ENCODE peak calls at places on chromosome 6, in ten cellular contexts. One of them, this sample, is unnamed. For H3K4me1, the result is how much of the 10 kb centered on the place peaks cover.

GRCh38 chr6:106716966-106717365 is 87.6 kb downstream of the QRSL1 start:
- DNase-seq in breast epithelium: no peak
- DNase-seq in H1: no peak
- DNase-seq in GM23338: no peak
- DNase-seq in HepG2: no peak
- DNase-seq in spleen: no peak
- DNase-seq in GM12878: no peak
- DNase-seq in transverse colon: no peak
- DNase-seq in prostate gland: no peak
- DNase-seq in K562: no peak
- DNase-seq in this sample: no peak

GRCh38 chr6:2819115-2819514 is 22.5 kb downstream of the SERPINB1 start:
- DNase-seq in K562: no peak
- DNase-seq in breast epithelium: no peak
- DNase-seq in HepG2: no peak
- DNase-seq in prostate gland: no peak
- DNase-seq in GM23338: no peak
- DNase-seq in transverse colon: no peak
- DNase-seq in spleen: no peak
- DNase-seq in H1: no peak
- DNase-seq in GM12878: no peak
- DNase-seq in this sample: no peak

GRCh38 chr6:67966830-67967229 is 668.3 kb upstream of the ADGRB3 start:
- DNase-seq in H1: no peak
- DNase-seq in GM23338: no peak
- DNase-seq in spleen: no peak
- DNase-seq in transverse colon: no peak
- DNase-seq in HepG2: no peak
- DNase-seq in K562: no peak
- DNase-seq in breast epithelium: no peak
- DNase-seq in prostate gland: no peak
- DNase-seq in GM12878: no peak
- DNase-seq in this sample: no peak

GRCh38 chr6:10951675-10952282 is 64.9 kb downstream of the SYCP2L start:
- DNase-seq in transverse colon: no peak
- DNase-seq in GM23338: peak
- DNase-seq in HepG2: peak
- DNase-seq in breast epithelium: no peak
- DNase-seq in spleen: no peak
- DNase-seq in prostate gland: no peak
- DNase-seq in H1: no peak
- DNase-seq in K562: peak
- DNase-seq in GM12878: no peak
- DNase-seq in this sample: no peak

GRCh38 chr6:163459536-163459935 is 45.0 kb downstream of the QKI start:
- DNase-seq in GM12878: no peak
- DNase-seq in GM23338: no peak
- DNase-seq in spleen: no peak
- DNase-seq in K562: no peak
- DNase-seq in HepG2: no peak
- DNase-seq in transverse colon: no peak
- DNase-seq in prostate gland: no peak
- DNase-seq in H1: no peak
- DNase-seq in breast epithelium: no peak
- DNase-seq in this sample: no peak

GRCh38 chr6:82954937-82955577 is 110.6 kb downstream of the UBE3D start:
- DNase-seq in HepG2: no peak
- DNase-seq in prostate gland: no peak
- DNase-seq in K562: no peak
- DNase-seq in H1: no peak
- DNase-seq in transverse colon: no peak
- DNase-seq in spleen: no peak
- DNase-seq in breast epithelium: no peak
- DNase-seq in GM23338: no peak
- DNase-seq in GM12878: no peak
- DNase-seq in this sample: no peak

GRCh38 chr6:137767931-137768690 is 98.9 kb upstream of the TNFAIP3 start:
- DNase-seq in H1: no peak
- DNase-seq in transverse colon: no peak
- DNase-seq in spleen: no peak
- DNase-seq in K562: peak
- DNase-seq in GM12878: peak
- DNase-seq in HepG2: no peak
- DNase-seq in GM23338: no peak
- DNase-seq in prostate gland: no peak
- DNase-seq in breast epithelium: no peak
- DNase-seq in this sample: no peak

GRCh38 chr6:155417454-155417853 is 38.2 kb downstream of the NOX3 start:
- DNase-seq in K562: no peak
- DNase-seq in spleen: no peak
- DNase-seq in HepG2: no peak
- DNase-seq in prostate gland: no peak
- DNase-seq in breast epithelium: no peak
- DNase-seq in H1: no peak
- DNase-seq in GM23338: no peak
- DNase-seq in transverse colon: no peak
- DNase-seq in GM12878: no peak
- DNase-seq in this sample: no peak

GRCh38 chr6:11202513-11203305 is 29.8 kb downstream of the NEDD9 start:
- DNase-seq in transverse colon: no peak
- DNase-seq in GM23338: peak
- DNase-seq in GM12878: no peak
- DNase-seq in HepG2: peak
- DNase-seq in prostate gland: no peak
- DNase-seq in K562: no peak
- DNase-seq in spleen: no peak
- DNase-seq in breast epithelium: no peak
- DNase-seq in H1: no peak
- DNase-seq in this sample: no peak

GRCh38 chr6:25122001-25122400 is 157.2 kb upstream of the CARMIL1 start:
- DNase-seq in prostate gland: no peak
- DNase-seq in K562: no peak
- DNase-seq in breast epithelium: no peak
- DNase-seq in transverse colon: no peak
- DNase-seq in GM23338: no peak
- DNase-seq in spleen: no peak
- DNase-seq in HepG2: no peak
- DNase-seq in GM12878: no peak
- DNase-seq in H1: no peak
- DNase-seq in this sample: no peak

GRCh38 chr6:130965657-130966056 is 97.4 kb downstream of the EPB41L2 start:
- DNase-seq in transverse colon: no peak
- DNase-seq in GM12878: no peak
- DNase-seq in breast epithelium: no peak
- DNase-seq in K562: no peak
- DNase-seq in prostate gland: no peak
- DNase-seq in spleen: no peak
- DNase-seq in H1: no peak
- DNase-seq in HepG2: no peak
- DNase-seq in GM23338: no peak
- DNase-seq in this sample: no peak

GRCh38 chr6:11009353-11009752 is 34.8 kb downstream of the ELOVL2 start:
- DNase-seq in prostate gland: no peak
- DNase-seq in breast epithelium: no peak
- DNase-seq in transverse colon: no peak
- DNase-seq in H1: no peak
- DNase-seq in GM23338: peak
- DNase-seq in HepG2: peak
- DNase-seq in spleen: no peak
- DNase-seq in GM12878: no peak
- DNase-seq in K562: no peak
- DNase-seq in this sample: no peak

GRCh38 chr6:112004397-112005341 is 49.2 kb upstream of the CCN6 start:
- DNase-seq in H1: no peak
- DNase-seq in GM23338: no peak
- DNase-seq in HepG2: no peak
- DNase-seq in K562: no peak
- DNase-seq in spleen: no peak
- DNase-seq in prostate gland: no peak
- DNase-seq in breast epithelium: no peak
- DNase-seq in GM12878: no peak
- DNase-seq in transverse colon: no peak
- DNase-seq in this sample: no peak

GRCh38 chr6:163415620-163416379 is 1.3 kb downstream of the QKI start:
- DNase-seq in H1: no peak
- DNase-seq in HepG2: peak
- DNase-seq in GM23338: peak
- DNase-seq in prostate gland: peak
- DNase-seq in spleen: peak
- DNase-seq in breast epithelium: no peak
- DNase-seq in GM12878: peak
- DNase-seq in transverse colon: peak
- DNase-seq in K562: peak
- DNase-seq in this sample: peak

GRCh38 chr6:89353702-89354392 is 1.3 kb upstream of the UBE2J1 start:
- DNase-seq in GM23338: no peak
- DNase-seq in prostate gland: no peak
- DNase-seq in spleen: no peak
- DNase-seq in K562: no peak
- DNase-seq in HepG2: peak
- DNase-seq in H1: no peak
- DNase-seq in breast epithelium: no peak
- DNase-seq in transverse colon: no peak
- DNase-seq in GM12878: no peak
- DNase-seq in this sample: no peak

GRCh38 chr6:11215773-11216172 is 16.7 kb downstream of the NEDD9 start:
- DNase-seq in GM12878: no peak
- DNase-seq in breast epithelium: no peak
- DNase-seq in GM23338: no peak
- DNase-seq in transverse colon: no peak
- DNase-seq in spleen: no peak
- DNase-seq in K562: no peak
- DNase-seq in prostate gland: peak
- DNase-seq in H1: no peak
- DNase-seq in HepG2: no peak
- DNase-seq in this sample: peak

GRCh38 chr6:136351518-136352106 is 62.0 kb upstream of the BCLAF1 start:
- DNase-seq in K562: no peak
- DNase-seq in breast epithelium: no peak
- DNase-seq in spleen: no peak
- DNase-seq in transverse colon: no peak
- DNase-seq in prostate gland: no peak
- DNase-seq in GM23338: peak
- DNase-seq in H1: no peak
- DNase-seq in GM12878: no peak
- DNase-seq in HepG2: no peak
- DNase-seq in this sample: no peak

GRCh38 chr6:143803769-143804540 is 39.2 kb upstream of the LTV1 start:
- DNase-seq in GM12878: no peak
- DNase-seq in transverse colon: no peak
- DNase-seq in H1: no peak
- DNase-seq in K562: peak
- DNase-seq in breast epithelium: no peak
- DNase-seq in GM23338: peak
- DNase-seq in spleen: no peak
- DNase-seq in HepG2: no peak
- DNase-seq in prostate gland: no peak
- DNase-seq in this sample: no peak

GRCh38 chr6:149080511-149080910 is 237.0 kb upstream of the TAB2 start:
- DNase-seq in spleen: no peak
- DNase-seq in transverse colon: no peak
- DNase-seq in prostate gland: no peak
- DNase-seq in H1: no peak
- DNase-seq in K562: no peak
- DNase-seq in GM12878: no peak
- DNase-seq in HepG2: no peak
- DNase-seq in GM23338: no peak
- DNase-seq in breast epithelium: no peak
- DNase-seq in this sample: no peak
- TF ChIP-seq POLR2AphosphoS5 in spleen: no peak
- TF ChIP-seq POLR2AphosphoS5 in transverse colon: no peak
- TF ChIP-seq POLR2AphosphoS5 in prostate gland: no peak
- TF ChIP-seq POLR2AphosphoS5 in H1: no peak
- TF ChIP-seq POLR2AphosphoS5 in K562: no peak
- TF ChIP-seq POLR2AphosphoS5 in GM12878: no peak
- TF ChIP-seq POLR2AphosphoS5 in HepG2: no peak
- TF ChIP-seq POLR2AphosphoS5 in GM23338: no peak
- TF ChIP-seq POLR2AphosphoS5 in breast epithelium: no peak
- TF ChIP-seq POLR2AphosphoS5 in this sample: no peak

GRCh38 chr6:158293122-158293521 is 19.1 kb upstream of the TULP4 start:
- DNase-seq in H1: no peak
- DNase-seq in HepG2: no peak
- DNase-seq in transverse colon: no peak
- DNase-seq in GM12878: peak
- DNase-seq in spleen: no peak
- DNase-seq in prostate gland: no peak
- DNase-seq in GM23338: no peak
- DNase-seq in K562: no peak
- DNase-seq in breast epithelium: no peak
- DNase-seq in this sample: no peak
- H3K4me1 ChIP-seq in H1: under half
- H3K4me1 ChIP-seq in HepG2: half or more
- H3K4me1 ChIP-seq in transverse colon: under half
- H3K4me1 ChIP-seq in GM12878: under half
- H3K4me1 ChIP-seq in spleen: half or more
- H3K4me1 ChIP-seq in prostate gland: under half
- H3K4me1 ChIP-seq in GM23338: under half
- H3K4me1 ChIP-seq in K562: under half
- H3K4me1 ChIP-seq in breast epithelium: under half
- H3K4me1 ChIP-seq in this sample: under half

DNA sequence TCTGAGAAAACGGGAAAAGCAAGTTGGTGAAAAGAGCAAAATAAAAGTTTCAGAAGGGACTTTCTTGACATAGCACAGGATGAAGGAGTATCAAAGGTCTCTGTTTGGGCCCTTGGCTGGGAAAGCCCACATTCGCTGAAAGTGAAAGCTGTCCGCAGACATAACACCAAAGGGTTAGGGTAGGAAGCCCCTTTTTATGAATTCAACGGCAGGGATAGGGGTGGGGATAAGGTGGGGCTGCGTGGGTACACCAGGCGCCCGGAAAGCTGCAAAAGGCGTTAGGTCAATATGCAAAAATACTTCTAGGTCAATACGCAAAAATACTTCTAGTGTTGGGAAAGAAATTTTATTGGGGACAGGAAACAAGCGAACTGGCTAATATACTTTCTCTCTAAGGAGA is 135.1 kb downstream of the OR2B2 start:
- DNase-seq in GM23338: no peak
- DNase-seq in spleen: no peak
- DNase-seq in K562: peak
- DNase-seq in breast epithelium: no peak
- DNase-seq in prostate gland: no peak
- DNase-seq in HepG2: no peak
- DNase-seq in transverse colon: no peak
- DNase-seq in H1: no peak
- DNase-seq in GM12878: no peak
- DNase-seq in this sample: no peak
- H3K4me3 ChIP-seq in GM23338: peak
- H3K4me3 ChIP-seq in spleen: no peak
- H3K4me3 ChIP-seq in K562: peak
- H3K4me3 ChIP-seq in breast epithelium: no peak
- H3K4me3 ChIP-seq in prostate gland: no peak
- H3K4me3 ChIP-seq in HepG2: peak
- H3K4me3 ChIP-seq in transverse colon: no peak
- H3K4me3 ChIP-seq in H1: peak
- H3K4me3 ChIP-seq in GM12878: peak
- H3K4me3 ChIP-seq in this sample: no peak

DNA sequence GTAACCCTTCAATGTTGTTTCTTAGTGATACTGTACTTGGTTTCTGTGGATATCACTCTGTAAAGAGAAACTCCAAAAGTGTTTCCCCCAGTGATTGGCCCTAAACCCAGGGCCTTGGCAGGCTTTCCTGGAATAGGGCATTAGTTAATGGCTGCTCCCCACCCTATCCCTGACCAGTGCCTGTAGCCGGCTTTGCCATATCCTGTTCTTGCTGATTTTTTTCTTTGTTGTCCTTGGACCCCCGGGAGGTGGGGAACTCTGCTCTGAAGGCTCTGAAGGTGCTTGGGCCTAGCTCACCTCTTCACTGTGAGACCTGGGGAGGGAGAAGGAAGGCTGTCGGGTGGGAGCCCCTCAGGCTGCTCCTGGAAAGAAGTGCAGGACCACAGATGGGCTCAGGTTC is 120.1 kb downstream of the TCP11 start:
- DNase-seq in H1: no peak
- DNase-seq in prostate gland: no peak
- DNase-seq in GM12878: no peak
- DNase-seq in spleen: no peak
- DNase-seq in K562: no peak
- DNase-seq in breast epithelium: no peak
- DNase-seq in GM23338: peak
- DNase-seq in transverse colon: no peak
- DNase-seq in HepG2: no peak
- DNase-seq in this sample: peak
- TF ChIP-seq POLR2AphosphoS5 in H1: no peak
- TF ChIP-seq POLR2AphosphoS5 in prostate gland: no peak
- TF ChIP-seq POLR2AphosphoS5 in GM12878: no peak
- TF ChIP-seq POLR2AphosphoS5 in spleen: no peak
- TF ChIP-seq POLR2AphosphoS5 in K562: no peak
- TF ChIP-seq POLR2AphosphoS5 in breast epithelium: no peak
- TF ChIP-seq POLR2AphosphoS5 in GM23338: no peak
- TF ChIP-seq POLR2AphosphoS5 in transverse colon: no peak
- TF ChIP-seq POLR2AphosphoS5 in HepG2: no peak
- TF ChIP-seq POLR2AphosphoS5 in this sample: no peak